ENCODE peak calls at places on chromosomes 1 and 21, in four cellular contexts. D is heart left ventricle, O is upper lobe of left lung, R is A549. E is an unnamed sample.

GRCh38 chr21:36589352-36589971 is 109.5 kb upstream of the SIM2 start:
- DNase-seq in D (no peak), O (peak; percentile 29), R (no peak), E (peak; percentile 77)

GRCh38 chr1:168121314-168122029 is 15.3 kb downstream of the GPR161 start:
- DNase-seq in D (peak; percentile 89), O (no peak), R (no peak), E (no peak)

GRCh38 chr21:41897047-41897669 is 18.0 kb upstream of the PRDM15 start:
- DNase-seq in D (no peak), O (no peak), R (no peak), E (no peak)

GRCh38 chr1:25544819-25545218 is 1.4 kb downstream of the LDLRAP1 start:
- DNase-seq in D (peak; percentile 76), O (peak; percentile 69), R (no peak), E (no peak)

GRCh38 chr1:7992885-7993284 is 31.4 kb downstream of the PARK7 start:
- DNase-seq in D (no peak), O (no peak), R (no peak), E (no peak)

GRCh38 chr1:230711245-230711644 is 2.7 kb downstream of the AGT start:
- DNase-seq in D (no peak), O (no peak), R (no peak), E (no peak)

GRCh38 chr1:24996983-24997893 is 67.2 kb upstream of the RUNX3 start:
- DNase-seq in D (no peak), O (peak; percentile 43), R (no peak), E (peak; percentile 24)

GRCh38 chr1:29579821-29580425 is 343.6 kb downstream of the PTPRU start:
- DNase-seq in D (no peak), O (no peak), R (no peak), E (no peak)

GRCh38 chr1:155451199-155451598 is 111.4 kb downstream of the ASH1L start:
- DNase-seq in D (no peak), O (no peak), R (no peak), E (no peak)

DNA sequence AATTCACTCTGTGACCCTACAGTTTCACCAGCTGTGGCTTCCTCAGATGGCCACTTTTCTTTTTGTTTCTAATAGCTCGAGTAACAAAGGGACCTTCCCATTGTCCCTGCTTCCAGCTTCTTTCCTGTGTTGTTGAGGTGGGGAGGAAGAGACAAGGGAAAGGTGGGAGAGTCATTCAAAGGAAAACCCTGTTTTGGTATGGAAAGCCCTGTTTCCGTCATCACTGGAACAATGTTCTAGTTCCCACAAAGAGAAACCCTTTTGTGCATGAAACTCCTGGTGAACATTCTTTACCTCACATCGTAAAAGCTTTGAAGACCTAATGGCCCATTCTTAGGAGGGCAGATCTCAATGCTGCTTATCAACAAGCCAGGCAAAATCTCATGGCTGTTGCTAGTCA is 62.2 kb downstream of the ABCA4 start:
- DNase-seq in D (no peak), O (no peak), R (no peak), E (no peak)
- H3K27ac ChIP-seq in D (no peak overlapping the region), O (peak overlapping the region; percentile 26), R (no peak overlapping the region), E (no peak overlapping the region)

GRCh38 chr1:85494957-85495266 is 30.0 kb upstream of the DDAH1 start:
- DNase-seq in D (no peak), O (peak; percentile 39), R (no peak), E (no peak)
- TF ChIP-seq CTCF in D (peak; percentile 45), O (peak; percentile 28), R (peak; percentile 30), E (no peak)

DNA sequence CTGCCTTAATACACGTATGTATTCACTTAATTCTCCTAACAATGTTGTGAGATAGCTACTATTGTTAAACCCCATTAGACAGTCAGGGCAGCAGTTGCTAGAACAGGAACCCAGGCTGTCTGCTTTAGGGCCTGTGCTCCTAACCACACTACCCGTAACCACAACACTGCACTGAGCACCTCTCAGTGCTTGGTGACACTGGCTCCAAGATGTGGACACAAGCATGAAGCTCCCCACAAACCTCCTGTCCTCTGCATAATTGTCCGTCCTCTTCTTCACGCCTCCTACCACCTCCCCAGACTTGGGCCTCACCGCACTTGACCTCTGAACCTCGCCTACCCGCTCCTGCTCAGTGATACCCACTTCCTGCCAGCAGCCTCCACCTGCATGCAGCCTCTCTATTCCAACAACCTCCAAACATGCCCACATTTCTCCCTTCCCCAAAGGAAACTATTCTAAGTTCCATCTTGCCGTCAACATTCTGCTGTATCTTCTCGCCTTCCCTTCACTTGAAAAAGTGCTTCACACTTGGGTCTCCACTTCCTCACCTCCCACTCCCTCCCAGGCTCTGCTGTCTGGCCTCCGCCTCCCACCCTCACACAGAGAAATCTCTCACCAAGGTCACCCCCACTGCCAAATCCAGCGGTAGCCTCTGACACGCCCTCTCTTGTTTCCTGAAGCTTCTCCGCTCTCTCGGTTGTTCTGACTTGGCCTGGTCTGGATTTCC is 14.6 kb upstream of the AHDC1 start:
- DNase-seq in D (no peak), O (peak; percentile 54), R (no peak), E (no peak)
- TF ChIP-seq POLR2A in D (no peak), O (no peak), R (no peak), E (no peak)

GRCh38 chr1:214520544-214521165 is 30.7 kb downstream of the PTPN14 start:
- DNase-seq in D (no peak), O (no peak), R (no peak), E (no peak)

GRCh38 chr1:214524824-214525223 is 26.6 kb downstream of the PTPN14 start:
- DNase-seq in D (no peak), O (no peak), R (no peak), E (no peak)

GRCh38 chr1:214523124-214523824 is 28.1 kb downstream of the PTPN14 start:
- DNase-seq in D (no peak), O (no peak), R (no peak), E (no peak)

GRCh38 chr1:214525535-214526019 is 25.8 kb downstream of the PTPN14 start:
- DNase-seq in D (no peak), O (no peak), R (no peak), E (no peak)
- H3K27ac ChIP-seq in D (no peak overlapping the region), O (no peak overlapping the region), R (no peak overlapping the region), E (no peak overlapping the region)

GRCh38 chr1:201559679-201560162 is 20.8 kb downstream of the NAV1 start:
- DNase-seq in D (peak; percentile 87), O (peak; percentile 89), R (peak; percentile 92), E (peak; percentile 76)
- TF ChIP-seq CTCF in D (peak; percentile 95), O (peak; percentile 98), R (peak; percentile 95), E (peak; percentile 94)

DNA sequence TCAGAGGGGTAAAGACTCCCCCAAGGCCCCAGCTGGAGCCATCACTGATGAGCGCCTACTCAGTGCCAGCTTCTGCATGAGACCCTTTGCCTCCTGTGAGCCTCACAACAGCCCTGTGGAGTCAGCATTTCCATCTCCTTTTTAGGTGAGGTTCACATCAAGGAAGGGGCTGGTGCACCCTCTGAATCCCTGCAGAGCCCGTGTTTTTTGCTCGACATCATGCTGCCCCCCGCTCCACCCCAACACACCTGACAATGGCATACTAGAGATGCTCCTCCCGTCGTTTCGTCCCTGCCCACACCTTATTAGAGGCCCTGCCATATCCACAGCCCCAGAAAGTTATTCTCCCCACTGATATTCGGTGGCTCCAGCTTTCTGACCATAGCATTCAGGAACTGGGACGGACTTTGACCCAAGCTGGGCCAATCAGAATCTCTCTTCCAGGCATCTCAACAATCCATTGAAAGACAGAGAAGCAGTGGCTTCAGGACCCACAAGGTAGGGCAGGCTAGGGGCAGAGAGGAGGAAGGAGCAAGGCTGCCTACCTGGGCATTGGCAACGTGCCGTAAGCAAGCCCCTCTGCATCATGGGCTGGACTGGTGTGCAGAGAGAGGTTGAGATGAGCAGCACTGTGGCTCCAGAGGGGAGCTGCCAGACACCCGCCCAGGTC is 32.7 kb downstream of the EPHA10 start:
- DNase-seq in D (no peak), O (no peak), R (no peak), E (no peak)
- TF ChIP-seq POLR2A in D (no peak), O (no peak), R (no peak), E (no peak)

DNA sequence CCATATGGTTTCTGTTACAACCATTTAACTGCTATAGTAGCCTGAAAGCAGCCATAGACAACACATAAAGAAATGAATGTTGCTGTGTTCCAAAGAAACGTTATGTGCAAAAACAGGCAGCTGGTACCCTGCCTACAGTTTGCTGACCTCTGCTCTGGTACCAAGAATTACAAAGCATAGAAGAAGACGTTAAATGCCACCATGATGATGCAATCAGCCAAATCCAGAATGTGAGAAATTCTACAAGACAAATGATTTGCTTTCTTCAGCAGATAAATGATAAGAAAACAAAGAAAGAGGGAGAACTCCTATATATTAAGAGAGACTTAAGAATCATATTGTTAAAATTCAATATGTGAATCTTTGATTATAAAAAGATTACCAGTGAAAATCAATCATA is 97.8 kb upstream of the PDE4B start:
- DNase-seq in D (no peak), O (no peak), R (no peak), E (no peak)
- H3K27ac ChIP-seq in D (no peak overlapping the region), O (no peak overlapping the region), R (no peak overlapping the region), E (no peak overlapping the region)